ENCODE peak calls at places on chromosomes 5 and 9, in five cellular contexts. One of them, this sample, is unnamed.
A peak's percentile ranks its signal among the peaks of the same experiment; 100 is the strongest.

GRCh38 chr9:128587453-128587852 is 35.1 kb downstream of the SPTAN1 start:
- DNase-seq in fibroblast of lung: no peak
- DNase-seq in GM23248: no peak
- DNase-seq in PC-3: no peak
- DNase-seq in HCT116: no peak
- DNase-seq in this sample: no peak

GRCh38 chr9:16540996-16541668 is 329.3 kb downstream of the BNC2 start:
- DNase-seq in fibroblast of lung: peak; percentile 37
- DNase-seq in GM23248: peak; percentile 35
- DNase-seq in PC-3: no peak
- DNase-seq in HCT116: no peak
- DNase-seq in this sample: no peak

GRCh38 chr9:107704791-107705190 is 215.2 kb upstream of the KLF4 start:
- DNase-seq in fibroblast of lung: peak; percentile 42
- DNase-seq in GM23248: no peak
- DNase-seq in PC-3: no peak
- DNase-seq in HCT116: no peak
- DNase-seq in this sample: no peak

GRCh38 chr9:38074441-38074943 is 5.5 kb upstream of the SHB start:
- DNase-seq in fibroblast of lung: peak; percentile 11
- DNase-seq in GM23248: peak; percentile 53
- DNase-seq in PC-3: no peak
- DNase-seq in HCT116: no peak
- DNase-seq in this sample: no peak

GRCh38 chr9:88076286-88077070 is 61.8 kb downstream of the SPATA31C2 start:
- DNase-seq in fibroblast of lung: peak; percentile 81
- DNase-seq in GM23248: peak; percentile 83
- DNase-seq in PC-3: peak; percentile 81
- DNase-seq in HCT116: peak; percentile 63
- DNase-seq in this sample: no peak

GRCh38 chr9:37061763-37062162 is 27.7 kb upstream of the PAX5 start:
- DNase-seq in fibroblast of lung: peak; percentile 7
- DNase-seq in GM23248: no peak
- DNase-seq in PC-3: peak; percentile 54
- DNase-seq in HCT116: no peak
- DNase-seq in this sample: no peak

GRCh38 chr9:113858282-113858681 is 17.8 kb upstream of the ZNF618 start:
- DNase-seq in fibroblast of lung: no peak
- DNase-seq in GM23248: no peak
- DNase-seq in PC-3: no peak
- DNase-seq in HCT116: no peak
- DNase-seq in this sample: no peak

GRCh38 chr5:142235050-142235797 is 89.6 kb downstream of the SPRY4 start:
- DNase-seq in fibroblast of lung: no peak
- DNase-seq in GM23248: peak; percentile 37
- DNase-seq in PC-3: peak; percentile 12
- DNase-seq in HCT116: no peak
- DNase-seq in this sample: no peak

GRCh38 chr5:72355706-72356299 is 35.6 kb downstream of the PTCD2 start:
- DNase-seq in fibroblast of lung: peak; percentile 35
- DNase-seq in GM23248: peak; percentile 53
- DNase-seq in PC-3: peak; percentile 61
- DNase-seq in HCT116: no peak
- DNase-seq in this sample: no peak

GRCh38 chr5:120446068-120446492 is 18.0 kb upstream of the PRR16 start:
- DNase-seq in fibroblast of lung: peak; percentile 97
- DNase-seq in GM23248: peak; percentile 91
- DNase-seq in PC-3: peak; percentile 76
- DNase-seq in HCT116: no peak
- DNase-seq in this sample: no peak

GRCh38 chr9:3912260-3912659 is 386.5 kb upstream of the RFX3 start:
- DNase-seq in fibroblast of lung: no peak
- DNase-seq in GM23248: no peak
- DNase-seq in PC-3: no peak
- DNase-seq in HCT116: no peak
- DNase-seq in this sample: no peak

GRCh38 chr5:73367650-73368049 is 80.9 kb downstream of the FOXD1 start:
- DNase-seq in fibroblast of lung: no peak
- DNase-seq in GM23248: peak; percentile 47
- DNase-seq in PC-3: peak; percentile 22
- DNase-seq in HCT116: no peak
- DNase-seq in this sample: no peak

GRCh38 chr5:54760182-54760935 is 225.0 kb downstream of the ESM1 start:
- DNase-seq in fibroblast of lung: peak; percentile 51
- DNase-seq in GM23248: peak; percentile 88
- DNase-seq in PC-3: peak; percentile 38
- DNase-seq in HCT116: no peak
- DNase-seq in this sample: no peak

GRCh38 chr5:115795700-115796099 is 20.8 kb downstream of the CDO1 start:
- DNase-seq in fibroblast of lung: no peak
- DNase-seq in GM23248: no peak
- DNase-seq in PC-3: no peak
- DNase-seq in HCT116: no peak
- DNase-seq in this sample: no peak

GRCh38 chr9:26181836-26182235 is 503.6 kb upstream of the TUSC1 start:
- DNase-seq in fibroblast of lung: no peak
- DNase-seq in GM23248: no peak
- DNase-seq in PC-3: peak; percentile 21
- DNase-seq in HCT116: no peak
- DNase-seq in this sample: no peak

GRCh38 chr5:167065784-167066183 is 1225.7 kb upstream of the WWC1 start:
- DNase-seq in fibroblast of lung: no peak
- DNase-seq in GM23248: no peak
- DNase-seq in PC-3: no peak
- DNase-seq in HCT116: no peak
- DNase-seq in this sample: no peak

GRCh38 chr9:137319434-137319975 is 17.4 kb upstream of the NRARP start:
- DNase-seq in fibroblast of lung: no peak
- DNase-seq in GM23248: no peak
- DNase-seq in PC-3: no peak
- DNase-seq in HCT116: no peak
- DNase-seq in this sample: no peak

GRCh38 chr5:133359861-133360260 is 252.5 kb downstream of the FSTL4 start:
- DNase-seq in fibroblast of lung: no peak
- DNase-seq in GM23248: no peak
- DNase-seq in PC-3: no peak
- DNase-seq in HCT116: no peak
- DNase-seq in this sample: no peak

GRCh38 chr5:171422902-171423663 is 3.6 kb downstream of the FGF18 start:
- DNase-seq in fibroblast of lung: no peak
- DNase-seq in GM23248: no peak
- DNase-seq in PC-3: no peak
- DNase-seq in HCT116: no peak
- DNase-seq in this sample: no peak

GRCh38 chr9:97307500-97308163 is at the start of gene CCDC180:
- DNase-seq in fibroblast of lung: peak; percentile 35
- DNase-seq in GM23248: peak; percentile 51
- DNase-seq in PC-3: no peak
- DNase-seq in HCT116: no peak
- DNase-seq in this sample: no peak

GRCh38 chr5:58455495-58455894 is 4.4 kb downstream of the PLK2 start:
- DNase-seq in fibroblast of lung: no peak
- DNase-seq in GM23248: no peak
- DNase-seq in PC-3: no peak
- DNase-seq in HCT116: no peak
- DNase-seq in this sample: no peak

GRCh38 chr5:77400645-77401044 is 91.5 kb downstream of the WDR41 start:
- DNase-seq in fibroblast of lung: no peak
- DNase-seq in GM23248: peak; percentile 81
- DNase-seq in PC-3: no peak
- DNase-seq in HCT116: no peak
- DNase-seq in this sample: no peak

GRCh38 chr9:136110082-136111061 is 8.3 kb downstream of the TMEM250 start:
- DNase-seq in fibroblast of lung: peak; percentile 49
- DNase-seq in GM23248: peak; percentile 46
- DNase-seq in PC-3: peak; percentile 19
- DNase-seq in HCT116: no peak
- DNase-seq in this sample: no peak

GRCh38 chr9:129834489-129835127 is 467 bp downstream of the C9orf78 start:
- DNase-seq in fibroblast of lung: no peak
- DNase-seq in GM23248: peak; percentile 65
- DNase-seq in PC-3: peak; percentile 6
- DNase-seq in HCT116: no peak
- DNase-seq in this sample: peak; percentile 33

GRCh38 chr9:95363051-95363841 is 45.7 kb upstream of the FANCC start:
- DNase-seq in fibroblast of lung: peak; percentile 39
- DNase-seq in GM23248: no peak
- DNase-seq in PC-3: no peak
- DNase-seq in HCT116: no peak
- DNase-seq in this sample: no peak

GRCh38 chr9:125564641-125565040 is 142.4 kb downstream of the MAPKAP1 start:
- DNase-seq in fibroblast of lung: no peak
- DNase-seq in GM23248: no peak
- DNase-seq in PC-3: no peak
- DNase-seq in HCT116: no peak
- DNase-seq in this sample: no peak

GRCh38 chr9:111959468-111959941 is 62.9 kb downstream of the UGCG start:
- DNase-seq in fibroblast of lung: peak; percentile 82
- DNase-seq in GM23248: peak; percentile 98
- DNase-seq in PC-3: peak; percentile 84
- DNase-seq in HCT116: peak; percentile 19
- DNase-seq in this sample: no peak

GRCh38 chr9:137435381-137435891 is 5.7 kb downstream of the ENTPD8 start:
- DNase-seq in fibroblast of lung: no peak
- DNase-seq in GM23248: no peak
- DNase-seq in PC-3: no peak
- DNase-seq in HCT116: no peak
- DNase-seq in this sample: no peak

GRCh38 chr5:78591227-78591626 is 57.3 kb downstream of the LHFPL2 start:
- DNase-seq in fibroblast of lung: peak; percentile 93
- DNase-seq in GM23248: peak; percentile 93
- DNase-seq in PC-3: peak; percentile 87
- DNase-seq in HCT116: peak; percentile 36
- DNase-seq in this sample: no peak

GRCh38 chr9:34540826-34541225 is 18.0 kb upstream of the ENHO start:
- DNase-seq in fibroblast of lung: peak; percentile 20
- DNase-seq in GM23248: peak; percentile 80
- DNase-seq in PC-3: peak; percentile 61
- DNase-seq in HCT116: no peak
- DNase-seq in this sample: no peak

GRCh38 chr5:172065431-172066065 is 59.1 kb upstream of the FBXW11 start:
- DNase-seq in fibroblast of lung: no peak
- DNase-seq in GM23248: peak; percentile 30
- DNase-seq in PC-3: no peak
- DNase-seq in HCT116: no peak
- DNase-seq in this sample: no peak

GRCh38 chr9:18347381-18348084 is 126.4 kb upstream of the ADAMTSL1 start:
- DNase-seq in fibroblast of lung: no peak
- DNase-seq in GM23248: peak; percentile 18
- DNase-seq in PC-3: no peak
- DNase-seq in HCT116: no peak
- DNase-seq in this sample: no peak

GRCh38 chr5:78362220-78362619 is 1.8 kb downstream of the SCAMP1 start:
- DNase-seq in fibroblast of lung: no peak
- DNase-seq in GM23248: no peak
- DNase-seq in PC-3: no peak
- DNase-seq in HCT116: no peak
- DNase-seq in this sample: no peak

GRCh38 chr9:19788614-19789271 is at the start of gene SLC24A2:
- DNase-seq in fibroblast of lung: no peak
- DNase-seq in GM23248: no peak
- DNase-seq in PC-3: no peak
- DNase-seq in HCT116: no peak
- DNase-seq in this sample: no peak

GRCh38 chr5:148776780-148777179 is 49.6 kb upstream of the ADRB2 start:
- DNase-seq in fibroblast of lung: peak; percentile 72
- DNase-seq in GM23248: peak; percentile 91
- DNase-seq in PC-3: peak; percentile 99
- DNase-seq in HCT116: peak; percentile 61
- DNase-seq in this sample: no peak

GRCh38 chr5:2223303-2223702 is 340.6 kb upstream of the IRX4 start:
- DNase-seq in fibroblast of lung: peak; percentile 76
- DNase-seq in GM23248: peak; percentile 14
- DNase-seq in PC-3: no peak
- DNase-seq in HCT116: no peak
- DNase-seq in this sample: no peak

GRCh38 chr5:155728146-155728856 is 598.7 kb upstream of the SGCD start:
- DNase-seq in fibroblast of lung: peak; percentile 15
- DNase-seq in GM23248: peak; percentile 74
- DNase-seq in PC-3: no peak
- DNase-seq in HCT116: no peak
- DNase-seq in this sample: no peak
- H2AFZ ChIP-seq in fibroblast of lung: no peak overlapping the region
- H2AFZ ChIP-seq in GM23248: peak overlapping the region; percentile 60
- H2AFZ ChIP-seq in PC-3: no peak overlapping the region
- H2AFZ ChIP-seq in HCT116: no peak overlapping the region
- H2AFZ ChIP-seq in this sample: no peak overlapping the region

GRCh38 chr5:15117691-15118090 is 246.1 kb upstream of the ANKH start:
- DNase-seq in fibroblast of lung: no peak
- DNase-seq in GM23248: no peak
- DNase-seq in PC-3: no peak
- DNase-seq in HCT116: no peak
- DNase-seq in this sample: no peak

DNA sequence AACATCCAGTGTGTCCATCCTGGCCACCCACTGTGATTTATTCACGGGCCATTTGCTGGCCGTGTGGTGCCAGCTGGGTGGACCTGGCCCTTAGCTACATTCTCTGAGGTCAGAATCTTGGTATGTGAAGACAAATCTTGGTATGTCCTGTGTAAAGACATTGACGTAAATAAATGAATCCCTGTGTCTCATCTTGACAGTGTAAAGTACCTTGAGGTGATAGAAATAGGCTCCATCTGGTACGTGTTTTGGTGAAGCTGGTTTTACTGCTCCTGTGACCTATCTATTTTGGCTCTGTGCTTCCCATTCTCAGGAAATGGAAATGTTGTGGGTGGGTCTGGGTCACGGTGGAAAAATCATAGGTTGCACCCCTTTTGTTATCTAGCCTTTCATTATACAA is 245.4 kb upstream of the ANKH start:
- DNase-seq in fibroblast of lung: no peak
- DNase-seq in GM23248: no peak
- DNase-seq in PC-3: no peak
- DNase-seq in HCT116: no peak
- DNase-seq in this sample: no peak
- H2AFZ ChIP-seq in fibroblast of lung: no peak overlapping the region
- H2AFZ ChIP-seq in GM23248: no peak overlapping the region
- H2AFZ ChIP-seq in PC-3: no peak overlapping the region
- H2AFZ ChIP-seq in HCT116: no peak overlapping the region
- H2AFZ ChIP-seq in this sample: no peak overlapping the region

GRCh38 chr5:63697811-63698210 is 264.4 kb downstream of the HTR1A start:
- DNase-seq in fibroblast of lung: no peak
- DNase-seq in GM23248: no peak
- DNase-seq in PC-3: no peak
- DNase-seq in HCT116: no peak
- DNase-seq in this sample: no peak
- H2AFZ ChIP-seq in fibroblast of lung: no peak overlapping the region
- H2AFZ ChIP-seq in GM23248: no peak overlapping the region
- H2AFZ ChIP-seq in PC-3: no peak overlapping the region
- H2AFZ ChIP-seq in HCT116: no peak overlapping the region
- H2AFZ ChIP-seq in this sample: no peak overlapping the region

DNA sequence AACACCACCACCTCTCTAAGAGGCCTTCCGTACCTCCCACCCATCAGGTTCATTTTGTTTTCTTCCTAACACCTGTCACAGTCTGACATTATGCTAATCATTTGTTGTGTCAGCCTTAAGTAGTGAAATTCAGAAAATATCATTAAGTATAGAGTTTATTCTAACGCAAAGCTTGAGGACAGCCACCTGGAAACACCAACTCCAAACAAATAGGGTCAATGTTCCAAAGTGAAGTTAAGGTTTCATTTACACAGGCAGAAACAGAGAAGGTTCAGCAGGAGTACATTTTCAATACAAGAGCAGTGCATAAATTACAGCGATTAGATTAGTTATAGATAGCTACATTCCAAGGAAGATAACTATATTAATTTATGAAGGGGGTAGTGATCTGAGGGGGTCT is 1.3 kb upstream of the SMC5 start:
- DNase-seq in fibroblast of lung: no peak
- DNase-seq in GM23248: no peak
- DNase-seq in PC-3: no peak
- DNase-seq in HCT116: no peak
- DNase-seq in this sample: no peak
- H2AFZ ChIP-seq in fibroblast of lung: no peak overlapping the region
- H2AFZ ChIP-seq in GM23248: peak overlapping the region; percentile 66
- H2AFZ ChIP-seq in PC-3: peak overlapping the region; percentile 82
- H2AFZ ChIP-seq in HCT116: no peak overlapping the region
- H2AFZ ChIP-seq in this sample: peak overlapping the region; percentile 98

This sample was measured in OCI-LY7.